ENCODE peak calls at places on chromosomes 3 and 15, in six cellular contexts. V is activated T-cell treated with anti-CD3 and anti-CD28 coated beads for 48 hours, K is T-helper 2 cell, F is T-helper 1 cell, S is amygdala, N is thoracic aorta. G is an unnamed sample.

GRCh38 chr3:150057227-150057626 is 86.5 kb upstream of the PFN2 start:
- DNase-seq in V (no peak), K (no peak), F (no peak), S (no peak), N (no peak), G (no peak)

GRCh38 chr3:49940667-49941249 is 808 bp downstream of the RBM6 start:
- DNase-seq in V (no peak), K (no peak), F (no peak), S (no peak), N (no peak), G (no peak)

GRCh38 chr3:169980055-169980454 is 13.4 kb downstream of the SEC62 start:
- DNase-seq in V (no peak), K (no peak), F (no peak), S (no peak), N (no peak), G (no peak)

GRCh38 chr3:180250172-180250571 is 213.4 kb upstream of the PEX5L start:
- DNase-seq in V (no peak), K (no peak), F (no peak), S (no peak), N (no peak), G (no peak)

GRCh38 chr3:152151216-152151874 is 117.4 kb upstream of the MBNL1 start:
- DNase-seq in V (no peak), K (peak), F (no peak), S (no peak), N (no peak), G (no peak)

GRCh38 chr3:45462522-45463262 is 74.3 kb downstream of the LARS2 start:
- DNase-seq in V (peak), K (peak), F (peak), S (peak), N (no peak), G (peak)

GRCh38 chr3:108387065-108387464 is 90.7 kb downstream of the HHLA2 start:
- DNase-seq in V (no peak), K (peak), F (peak), S (no peak), N (no peak), G (no peak)

GRCh38 chr15:45903283-45903682 is 268.5 kb downstream of the SQOR start:
- DNase-seq in V (no peak), K (no peak), F (no peak), S (no peak), N (no peak), G (no peak)

GRCh38 chr3:6640907-6641306 is 220.0 kb upstream of the GRM7 start:
- DNase-seq in V (no peak), K (peak), F (no peak), S (no peak), N (no peak), G (no peak)

GRCh38 chr3:124659175-124659574 is 71.1 kb upstream of the UMPS start:
- DNase-seq in V (no peak), K (no peak), F (no peak), S (no peak), N (no peak), G (no peak)

GRCh38 chr3:171351676-171352075 is 108.5 kb downstream of the TNIK start:
- DNase-seq in V (no peak), K (no peak), F (no peak), S (no peak), N (no peak), G (no peak)

GRCh38 chr3:908839-909238 is 184.0 kb upstream of the CNTN6 start:
- DNase-seq in V (no peak), K (no peak), F (no peak), S (no peak), N (no peak), G (no peak)

GRCh38 chr15:38176155-38176554 is 76.5 kb upstream of the SPRED1 start:
- DNase-seq in V (no peak), K (peak), F (no peak), S (no peak), N (no peak), G (no peak)

GRCh38 chr15:74892313-74892712 is 2.5 kb downstream of the MPI start:
- DNase-seq in V (no peak), K (no peak), F (no peak), S (no peak), N (no peak), G (no peak)

GRCh38 chr3:161284989-161285388 is 63.9 kb downstream of the NMD3 start:
- DNase-seq in V (no peak), K (no peak), F (no peak), S (no peak), N (no peak), G (no peak)

GRCh38 chr3:163722421-163722820 is 1355.9 kb downstream of the SI start:
- DNase-seq in V (no peak), K (no peak), F (no peak), S (no peak), N (no peak), G (no peak)

GRCh38 chr3:66486187-66486586 is 14.6 kb downstream of the LRIG1 start:
- DNase-seq in V (no peak), K (no peak), F (no peak), S (no peak), N (no peak), G (no peak)

GRCh38 chr3:29140706-29141105 is 140.2 kb upstream of the RBMS3 start:
- DNase-seq in V (no peak), K (no peak), F (no peak), S (no peak), N (no peak), G (peak)

GRCh38 chr3:171306631-171307030 is 153.6 kb downstream of the TNIK start:
- DNase-seq in V (no peak), K (no peak), F (no peak), S (peak), N (peak), G (no peak)

GRCh38 chr15:93610944-93611343 is 521.9 kb upstream of the RGMA start:
- DNase-seq in V (no peak), K (no peak), F (no peak), S (no peak), N (no peak), G (no peak)

GRCh38 chr15:66706840-66707239 is 4.8 kb downstream of the SMAD6 start:
- DNase-seq in V (no peak), K (no peak), F (no peak), S (no peak), N (no peak), G (no peak)